ENCODE peak calls at places on chromosome 12, in ten cellular contexts. One of them, this sample, is unnamed.

GRCh38 chr12:53182836-53183235 is 2.1 kb upstream of the CSAD start:
- DNase-seq in endothelial cell: no peak
- DNase-seq in natural killer cell: no peak
- DNase-seq in kidney epithelial cell: no peak
- DNase-seq in NCI-H1417 treated with DMSO at 0.1 percent for 48 hours: no peak
- DNase-seq in cerebellar cortex: no peak
- DNase-seq in fibroblast of lung: no peak
- DNase-seq in M059J: no peak
- DNase-seq in esophagus muscularis mucosa: no peak
- DNase-seq in left ventricle myocardium inferior: no peak
- DNase-seq in this sample: no peak

GRCh38 chr12:52003016-52003550 is 3.7 kb upstream of the TAMALIN start:
- DNase-seq in endothelial cell: no peak
- DNase-seq in natural killer cell: no peak
- DNase-seq in kidney epithelial cell: no peak
- DNase-seq in NCI-H1417 treated with DMSO at 0.1 percent for 48 hours: no peak
- DNase-seq in cerebellar cortex: no peak
- DNase-seq in fibroblast of lung: no peak
- DNase-seq in M059J: no peak
- DNase-seq in esophagus muscularis mucosa: no peak
- DNase-seq in left ventricle myocardium inferior: no peak
- DNase-seq in this sample: no peak

GRCh38 chr12:111773801-111774551 is 7.2 kb downstream of the ALDH2 start:
- DNase-seq in endothelial cell: no peak
- DNase-seq in natural killer cell: no peak
- DNase-seq in kidney epithelial cell: peak
- DNase-seq in NCI-H1417 treated with DMSO at 0.1 percent for 48 hours: no peak
- DNase-seq in cerebellar cortex: no peak
- DNase-seq in fibroblast of lung: peak
- DNase-seq in M059J: peak
- DNase-seq in esophagus muscularis mucosa: peak
- DNase-seq in left ventricle myocardium inferior: peak
- DNase-seq in this sample: peak

GRCh38 chr12:38689704-38690103 is 215.7 kb downstream of the CPNE8 start:
- DNase-seq in endothelial cell: no peak
- DNase-seq in natural killer cell: no peak
- DNase-seq in kidney epithelial cell: no peak
- DNase-seq in NCI-H1417 treated with DMSO at 0.1 percent for 48 hours: no peak
- DNase-seq in cerebellar cortex: no peak
- DNase-seq in fibroblast of lung: peak
- DNase-seq in M059J: no peak
- DNase-seq in esophagus muscularis mucosa: no peak
- DNase-seq in left ventricle myocardium inferior: no peak
- DNase-seq in this sample: no peak

GRCh38 chr12:21751517-21751916 is 23.0 kb downstream of the KCNJ8 start:
- DNase-seq in endothelial cell: no peak
- DNase-seq in natural killer cell: no peak
- DNase-seq in kidney epithelial cell: no peak
- DNase-seq in NCI-H1417 treated with DMSO at 0.1 percent for 48 hours: no peak
- DNase-seq in cerebellar cortex: no peak
- DNase-seq in fibroblast of lung: peak
- DNase-seq in M059J: no peak
- DNase-seq in esophagus muscularis mucosa: no peak
- DNase-seq in left ventricle myocardium inferior: no peak
- DNase-seq in this sample: no peak

GRCh38 chr12:57152408-57153038 is 5.1 kb upstream of the LRP1-AS start:
- DNase-seq in endothelial cell: no peak
- DNase-seq in natural killer cell: no peak
- DNase-seq in kidney epithelial cell: no peak
- DNase-seq in NCI-H1417 treated with DMSO at 0.1 percent for 48 hours: no peak
- DNase-seq in cerebellar cortex: no peak
- DNase-seq in fibroblast of lung: peak
- DNase-seq in M059J: no peak
- DNase-seq in esophagus muscularis mucosa: no peak
- DNase-seq in left ventricle myocardium inferior: no peak
- DNase-seq in this sample: no peak

GRCh38 chr12:75602111-75602510 is 90.7 kb upstream of the KRR1 start:
- DNase-seq in endothelial cell: no peak
- DNase-seq in natural killer cell: no peak
- DNase-seq in kidney epithelial cell: no peak
- DNase-seq in NCI-H1417 treated with DMSO at 0.1 percent for 48 hours: no peak
- DNase-seq in cerebellar cortex: no peak
- DNase-seq in fibroblast of lung: no peak
- DNase-seq in M059J: no peak
- DNase-seq in esophagus muscularis mucosa: no peak
- DNase-seq in left ventricle myocardium inferior: no peak
- DNase-seq in this sample: no peak

GRCh38 chr12:127125607-127126259 is 1141.2 kb upstream of the TMEM132C start:
- DNase-seq in endothelial cell: no peak
- DNase-seq in natural killer cell: no peak
- DNase-seq in kidney epithelial cell: peak
- DNase-seq in NCI-H1417 treated with DMSO at 0.1 percent for 48 hours: no peak
- DNase-seq in cerebellar cortex: no peak
- DNase-seq in fibroblast of lung: peak
- DNase-seq in M059J: peak
- DNase-seq in esophagus muscularis mucosa: no peak
- DNase-seq in left ventricle myocardium inferior: no peak
- DNase-seq in this sample: no peak

GRCh38 chr12:7090222-7090998 is 1.8 kb downstream of the C1R start:
- DNase-seq in endothelial cell: no peak
- DNase-seq in natural killer cell: no peak
- DNase-seq in kidney epithelial cell: no peak
- DNase-seq in NCI-H1417 treated with DMSO at 0.1 percent for 48 hours: no peak
- DNase-seq in cerebellar cortex: no peak
- DNase-seq in fibroblast of lung: no peak
- DNase-seq in M059J: no peak
- DNase-seq in esophagus muscularis mucosa: no peak
- DNase-seq in left ventricle myocardium inferior: peak
- DNase-seq in this sample: no peak

GRCh38 chr12:3991798-3992580 is 118.8 kb upstream of the PARP11 start:
- DNase-seq in endothelial cell: no peak
- DNase-seq in natural killer cell: no peak
- DNase-seq in kidney epithelial cell: no peak
- DNase-seq in NCI-H1417 treated with DMSO at 0.1 percent for 48 hours: no peak
- DNase-seq in cerebellar cortex: no peak
- DNase-seq in fibroblast of lung: no peak
- DNase-seq in M059J: no peak
- DNase-seq in esophagus muscularis mucosa: no peak
- DNase-seq in left ventricle myocardium inferior: no peak
- DNase-seq in this sample: no peak

GRCh38 chr12:129212221-129212630 is 358.9 kb downstream of the GLT1D1 start:
- DNase-seq in endothelial cell: no peak
- DNase-seq in natural killer cell: no peak
- DNase-seq in kidney epithelial cell: no peak
- DNase-seq in NCI-H1417 treated with DMSO at 0.1 percent for 48 hours: no peak
- DNase-seq in cerebellar cortex: no peak
- DNase-seq in fibroblast of lung: peak
- DNase-seq in M059J: no peak
- DNase-seq in esophagus muscularis mucosa: peak
- DNase-seq in left ventricle myocardium inferior: no peak
- DNase-seq in this sample: no peak

GRCh38 chr12:69682136-69682755 is 16.9 kb downstream of the BEST3 start:
- DNase-seq in endothelial cell: no peak
- DNase-seq in natural killer cell: no peak
- DNase-seq in kidney epithelial cell: no peak
- DNase-seq in NCI-H1417 treated with DMSO at 0.1 percent for 48 hours: no peak
- DNase-seq in cerebellar cortex: no peak
- DNase-seq in fibroblast of lung: no peak
- DNase-seq in M059J: no peak
- DNase-seq in esophagus muscularis mucosa: no peak
- DNase-seq in left ventricle myocardium inferior: no peak
- DNase-seq in this sample: no peak

GRCh38 chr12:59578239-59578638 is 17.6 kb upstream of the SLC16A7 start:
- DNase-seq in endothelial cell: no peak
- DNase-seq in natural killer cell: no peak
- DNase-seq in kidney epithelial cell: no peak
- DNase-seq in NCI-H1417 treated with DMSO at 0.1 percent for 48 hours: no peak
- DNase-seq in cerebellar cortex: no peak
- DNase-seq in fibroblast of lung: no peak
- DNase-seq in M059J: no peak
- DNase-seq in esophagus muscularis mucosa: no peak
- DNase-seq in left ventricle myocardium inferior: no peak
- DNase-seq in this sample: no peak

GRCh38 chr12:13941258-13942249 is 39.8 kb downstream of the GRIN2B start:
- DNase-seq in endothelial cell: peak
- DNase-seq in natural killer cell: no peak
- DNase-seq in kidney epithelial cell: peak
- DNase-seq in NCI-H1417 treated with DMSO at 0.1 percent for 48 hours: peak
- DNase-seq in cerebellar cortex: peak
- DNase-seq in fibroblast of lung: peak
- DNase-seq in M059J: peak
- DNase-seq in esophagus muscularis mucosa: peak
- DNase-seq in left ventricle myocardium inferior: no peak
- DNase-seq in this sample: peak

GRCh38 chr12:48917857-48918537 is 7.3 kb downstream of the FKBP11 start:
- DNase-seq in endothelial cell: no peak
- DNase-seq in natural killer cell: no peak
- DNase-seq in kidney epithelial cell: no peak
- DNase-seq in NCI-H1417 treated with DMSO at 0.1 percent for 48 hours: no peak
- DNase-seq in cerebellar cortex: no peak
- DNase-seq in fibroblast of lung: no peak
- DNase-seq in M059J: no peak
- DNase-seq in esophagus muscularis mucosa: no peak
- DNase-seq in left ventricle myocardium inferior: no peak
- DNase-seq in this sample: no peak

GRCh38 chr12:53552346-53553327 is 45.4 kb upstream of the NPFF start:
- DNase-seq in endothelial cell: no peak
- DNase-seq in natural killer cell: no peak
- DNase-seq in kidney epithelial cell: no peak
- DNase-seq in NCI-H1417 treated with DMSO at 0.1 percent for 48 hours: no peak
- DNase-seq in cerebellar cortex: peak
- DNase-seq in fibroblast of lung: no peak
- DNase-seq in M059J: no peak
- DNase-seq in esophagus muscularis mucosa: no peak
- DNase-seq in left ventricle myocardium inferior: no peak
- DNase-seq in this sample: no peak

GRCh38 chr12:54166543-54167499 is 22.0 kb downstream of the SMUG1 start:
- DNase-seq in endothelial cell: no peak
- DNase-seq in natural killer cell: no peak
- DNase-seq in kidney epithelial cell: no peak
- DNase-seq in NCI-H1417 treated with DMSO at 0.1 percent for 48 hours: peak
- DNase-seq in cerebellar cortex: no peak
- DNase-seq in fibroblast of lung: no peak
- DNase-seq in M059J: no peak
- DNase-seq in esophagus muscularis mucosa: no peak
- DNase-seq in left ventricle myocardium inferior: no peak
- DNase-seq in this sample: no peak

GRCh38 chr12:76866726-76867125 is 12.1 kb downstream of the CSRP2 start:
- DNase-seq in endothelial cell: no peak
- DNase-seq in natural killer cell: no peak
- DNase-seq in kidney epithelial cell: peak
- DNase-seq in NCI-H1417 treated with DMSO at 0.1 percent for 48 hours: no peak
- DNase-seq in cerebellar cortex: no peak
- DNase-seq in fibroblast of lung: peak
- DNase-seq in M059J: peak
- DNase-seq in esophagus muscularis mucosa: no peak
- DNase-seq in left ventricle myocardium inferior: no peak
- DNase-seq in this sample: no peak

GRCh38 chr12:122946690-122947271 is 19.5 kb downstream of the ABCB9 start:
- DNase-seq in endothelial cell: no peak
- DNase-seq in natural killer cell: peak
- DNase-seq in kidney epithelial cell: peak
- DNase-seq in NCI-H1417 treated with DMSO at 0.1 percent for 48 hours: no peak
- DNase-seq in cerebellar cortex: peak
- DNase-seq in fibroblast of lung: peak
- DNase-seq in M059J: peak
- DNase-seq in esophagus muscularis mucosa: peak
- DNase-seq in left ventricle myocardium inferior: peak
- DNase-seq in this sample: peak

GRCh38 chr12:104764225-104765073 is 193.6 kb downstream of the SLC41A2 start:
- DNase-seq in endothelial cell: no peak
- DNase-seq in natural killer cell: no peak
- DNase-seq in kidney epithelial cell: no peak
- DNase-seq in NCI-H1417 treated with DMSO at 0.1 percent for 48 hours: no peak
- DNase-seq in cerebellar cortex: no peak
- DNase-seq in fibroblast of lung: no peak
- DNase-seq in M059J: no peak
- DNase-seq in esophagus muscularis mucosa: peak
- DNase-seq in left ventricle myocardium inferior: no peak
- DNase-seq in this sample: no peak

GRCh38 chr12:6904280-6905276 is at the start of gene LRRC23:
- DNase-seq in endothelial cell: peak
- DNase-seq in natural killer cell: peak
- DNase-seq in kidney epithelial cell: peak
- DNase-seq in NCI-H1417 treated with DMSO at 0.1 percent for 48 hours: peak
- DNase-seq in cerebellar cortex: peak
- DNase-seq in fibroblast of lung: peak
- DNase-seq in M059J: peak
- DNase-seq in esophagus muscularis mucosa: peak
- DNase-seq in left ventricle myocardium inferior: peak
- DNase-seq in this sample: peak

This sample was measured in mucosa of descending colon.